ENCODE peak calls at places on chromosome 1, in eight cellular contexts. One of them, this sample, is unnamed.
A peak's percentile ranks its signal among the peaks of the same experiment; 100 is the strongest.

GRCh38 chr1:159889821-159890252 is 10.1 kb downstream of the CFAP45 start:
- DNase-seq in NCI-H1092 treated with DMSO at 0.1 percent for 48 hours: no peak
- DNase-seq in NCI-H2029: no peak
- DNase-seq in activated T-cell treated with anti-CD3 and anti-CD28 coated beads for 1 hour: no peak
- DNase-seq in KBM-7: peak; percentile 80
- DNase-seq in NCI-H1105 treated with DMSO at 0.1 percent for 48 hours: no peak
- DNase-seq in kidney tubule cell: peak; percentile 90
- DNase-seq in brain microvascular endothelial cell: peak; percentile 67
- DNase-seq in this sample: no peak

GRCh38 chr1:215160351-215160750 is 77.8 kb downstream of the KCNK2 start:
- DNase-seq in NCI-H1092 treated with DMSO at 0.1 percent for 48 hours: no peak
- DNase-seq in NCI-H2029: no peak
- DNase-seq in activated T-cell treated with anti-CD3 and anti-CD28 coated beads for 1 hour: no peak
- DNase-seq in KBM-7: no peak
- DNase-seq in NCI-H1105 treated with DMSO at 0.1 percent for 48 hours: no peak
- DNase-seq in kidney tubule cell: no peak
- DNase-seq in brain microvascular endothelial cell: no peak
- DNase-seq in this sample: no peak

GRCh38 chr1:182484531-182485257 is 34.7 kb downstream of the RGSL1 start:
- DNase-seq in NCI-H1092 treated with DMSO at 0.1 percent for 48 hours: no peak
- DNase-seq in NCI-H2029: no peak
- DNase-seq in activated T-cell treated with anti-CD3 and anti-CD28 coated beads for 1 hour: no peak
- DNase-seq in KBM-7: peak; percentile 39
- DNase-seq in NCI-H1105 treated with DMSO at 0.1 percent for 48 hours: peak; percentile 11
- DNase-seq in kidney tubule cell: no peak
- DNase-seq in brain microvascular endothelial cell: no peak
- DNase-seq in this sample: no peak

GRCh38 chr1:59971464-59971911 is 44.9 kb upstream of the CYP2J2 start:
- DNase-seq in NCI-H1092 treated with DMSO at 0.1 percent for 48 hours: peak; percentile 72
- DNase-seq in NCI-H2029: peak; percentile 88
- DNase-seq in activated T-cell treated with anti-CD3 and anti-CD28 coated beads for 1 hour: peak; percentile 22
- DNase-seq in KBM-7: peak; percentile 69
- DNase-seq in NCI-H1105 treated with DMSO at 0.1 percent for 48 hours: peak; percentile 85
- DNase-seq in kidney tubule cell: peak; percentile 71
- DNase-seq in brain microvascular endothelial cell: peak; percentile 64
- DNase-seq in this sample: no peak

GRCh38 chr1:72462506-72462905 is 180.2 kb upstream of the NEGR1 start:
- DNase-seq in NCI-H1092 treated with DMSO at 0.1 percent for 48 hours: no peak
- DNase-seq in NCI-H2029: no peak
- DNase-seq in activated T-cell treated with anti-CD3 and anti-CD28 coated beads for 1 hour: no peak
- DNase-seq in KBM-7: no peak
- DNase-seq in NCI-H1105 treated with DMSO at 0.1 percent for 48 hours: no peak
- DNase-seq in kidney tubule cell: no peak
- DNase-seq in brain microvascular endothelial cell: no peak
- DNase-seq in this sample: no peak

GRCh38 chr1:42258218-42258617 is 76.8 kb downstream of the FOXJ3 start:
- DNase-seq in NCI-H1092 treated with DMSO at 0.1 percent for 48 hours: no peak
- DNase-seq in NCI-H2029: no peak
- DNase-seq in activated T-cell treated with anti-CD3 and anti-CD28 coated beads for 1 hour: no peak
- DNase-seq in KBM-7: no peak
- DNase-seq in NCI-H1105 treated with DMSO at 0.1 percent for 48 hours: no peak
- DNase-seq in kidney tubule cell: no peak
- DNase-seq in brain microvascular endothelial cell: no peak
- DNase-seq in this sample: no peak

GRCh38 chr1:164914208-164914607 is 355.2 kb downstream of the PBX1 start:
- DNase-seq in NCI-H1092 treated with DMSO at 0.1 percent for 48 hours: peak; percentile 45
- DNase-seq in NCI-H2029: no peak
- DNase-seq in activated T-cell treated with anti-CD3 and anti-CD28 coated beads for 1 hour: no peak
- DNase-seq in KBM-7: no peak
- DNase-seq in NCI-H1105 treated with DMSO at 0.1 percent for 48 hours: no peak
- DNase-seq in kidney tubule cell: no peak
- DNase-seq in brain microvascular endothelial cell: peak; percentile 38
- DNase-seq in this sample: no peak

GRCh38 chr1:185701650-185702049 is 32.5 kb upstream of the HMCN1 start:
- DNase-seq in NCI-H1092 treated with DMSO at 0.1 percent for 48 hours: no peak
- DNase-seq in NCI-H2029: no peak
- DNase-seq in activated T-cell treated with anti-CD3 and anti-CD28 coated beads for 1 hour: no peak
- DNase-seq in KBM-7: no peak
- DNase-seq in NCI-H1105 treated with DMSO at 0.1 percent for 48 hours: no peak
- DNase-seq in kidney tubule cell: no peak
- DNase-seq in brain microvascular endothelial cell: no peak
- DNase-seq in this sample: no peak

GRCh38 chr1:61672376-61672775 is 52.6 kb downstream of the TM2D1 start:
- DNase-seq in NCI-H1092 treated with DMSO at 0.1 percent for 48 hours: no peak
- DNase-seq in NCI-H2029: no peak
- DNase-seq in activated T-cell treated with anti-CD3 and anti-CD28 coated beads for 1 hour: no peak
- DNase-seq in KBM-7: no peak
- DNase-seq in NCI-H1105 treated with DMSO at 0.1 percent for 48 hours: no peak
- DNase-seq in kidney tubule cell: no peak
- DNase-seq in brain microvascular endothelial cell: no peak
- DNase-seq in this sample: no peak

GRCh38 chr1:169928438-169929209 is 34.9 kb upstream of the SCYL3 start:
- DNase-seq in NCI-H1092 treated with DMSO at 0.1 percent for 48 hours: peak; percentile 76
- DNase-seq in NCI-H2029: no peak
- DNase-seq in activated T-cell treated with anti-CD3 and anti-CD28 coated beads for 1 hour: no peak
- DNase-seq in KBM-7: peak; percentile 61
- DNase-seq in NCI-H1105 treated with DMSO at 0.1 percent for 48 hours: peak; percentile 61
- DNase-seq in kidney tubule cell: peak; percentile 58
- DNase-seq in brain microvascular endothelial cell: no peak
- DNase-seq in this sample: no peak

GRCh38 chr1:12549460-12550349 is 68.3 kb downstream of the DHRS3 start:
- DNase-seq in NCI-H1092 treated with DMSO at 0.1 percent for 48 hours: no peak
- DNase-seq in NCI-H2029: peak; percentile 75
- DNase-seq in activated T-cell treated with anti-CD3 and anti-CD28 coated beads for 1 hour: no peak
- DNase-seq in KBM-7: no peak
- DNase-seq in NCI-H1105 treated with DMSO at 0.1 percent for 48 hours: no peak
- DNase-seq in kidney tubule cell: peak; percentile 98
- DNase-seq in brain microvascular endothelial cell: peak; percentile 99
- DNase-seq in this sample: no peak

GRCh38 chr1:85616011-85616705 is 35.6 kb downstream of the CCN1 start:
- DNase-seq in NCI-H1092 treated with DMSO at 0.1 percent for 48 hours: no peak
- DNase-seq in NCI-H2029: no peak
- DNase-seq in activated T-cell treated with anti-CD3 and anti-CD28 coated beads for 1 hour: no peak
- DNase-seq in KBM-7: no peak
- DNase-seq in NCI-H1105 treated with DMSO at 0.1 percent for 48 hours: no peak
- DNase-seq in kidney tubule cell: peak; percentile 14
- DNase-seq in brain microvascular endothelial cell: no peak
- DNase-seq in this sample: no peak

GRCh38 chr1:201020647-201021332 is 2.7 kb downstream of the KIF21B start:
- DNase-seq in NCI-H1092 treated with DMSO at 0.1 percent for 48 hours: peak; percentile 48
- DNase-seq in NCI-H2029: no peak
- DNase-seq in activated T-cell treated with anti-CD3 and anti-CD28 coated beads for 1 hour: no peak
- DNase-seq in KBM-7: peak; percentile 44
- DNase-seq in NCI-H1105 treated with DMSO at 0.1 percent for 48 hours: no peak
- DNase-seq in kidney tubule cell: no peak
- DNase-seq in brain microvascular endothelial cell: no peak
- DNase-seq in this sample: no peak

GRCh38 chr1:67941746-67942145 is 108.5 kb upstream of the GNG12 start:
- DNase-seq in NCI-H1092 treated with DMSO at 0.1 percent for 48 hours: no peak
- DNase-seq in NCI-H2029: no peak
- DNase-seq in activated T-cell treated with anti-CD3 and anti-CD28 coated beads for 1 hour: no peak
- DNase-seq in KBM-7: no peak
- DNase-seq in NCI-H1105 treated with DMSO at 0.1 percent for 48 hours: no peak
- DNase-seq in kidney tubule cell: no peak
- DNase-seq in brain microvascular endothelial cell: no peak
- DNase-seq in this sample: no peak